ENCODE peak calls at places on chromosomes 1 and 21, in ten cellular contexts. J is HepG2; V is heart right ventricle; S is cardiac muscle cell; M is mammary epithelial cell; R is PC-9; K is CD4-positive, alpha-beta memory T cell; X is GM12878; Y is esophagus muscularis mucosa; U is A549. E is an unnamed sample.
A peak's percentile ranks its signal among the peaks of the same experiment; 100 is the strongest.

GRCh38 chr1:209560529-209560928 is 23.0 kb upstream of the CAMK1G start:
- DNase-seq in M (no peak), S (no peak), U (no peak), V (no peak), X (no peak), K (no peak), J (no peak), R (no peak), Y (no peak), E (no peak)

GRCh38 chr21:32888971-32889370 is 117.4 kb upstream of the PAXBP1 start:
- DNase-seq in X (no peak), M (no peak), R (no peak), K (no peak), V (no peak), U (no peak), J (no peak), Y (no peak), S (no peak), E (no peak)

GRCh38 chr1:108043712-108044111 is 78.7 kb upstream of the VAV3 start:
- DNase-seq in U (no peak), K (no peak), X (no peak), V (no peak), Y (no peak), R (no peak), J (no peak), S (no peak), M (no peak), E (no peak)

GRCh38 chr1:1621682-1622577 is 6.6 kb downstream of the MIB2 start:
- DNase-seq in U (no peak), R (no peak), X (no peak), Y (no peak), M (no peak), S (no peak), V (no peak), J (no peak), K (no peak), E (no peak)

GRCh38 chr21:42010507-42011493 is 640 bp upstream of the ZBTB21 start:
- DNase-seq in U (peak; percentile 7), M (peak; percentile 37), S (peak; percentile 63), X (no peak), J (peak; percentile 20), R (no peak), K (peak; percentile 38), V (peak; percentile 71), Y (peak; percentile 89), E (no peak)

GRCh38 chr1:178183796-178184195 is 89.9 kb downstream of the RASAL2 start:
- DNase-seq in U (no peak), V (no peak), X (no peak), Y (no peak), J (no peak), M (no peak), S (no peak), K (no peak), R (no peak), E (no peak)

GRCh38 chr1:168488153-168488552 is 55.6 kb downstream of the XCL2 start:
- DNase-seq in M (peak; percentile 89), U (no peak), X (no peak), J (no peak), S (no peak), V (peak; percentile 27), R (no peak), K (no peak), Y (no peak), E (no peak)

GRCh38 chr1:151287341-151287699 is 5.2 kb downstream of the ZNF687 start:
- DNase-seq in Y (no peak), S (no peak), K (no peak), J (no peak), U (no peak), X (no peak), R (no peak), M (no peak), V (no peak), E (no peak)

GRCh38 chr1:92537333-92537884 is 50.7 kb upstream of the GFI1 start:
- DNase-seq in V (no peak), R (no peak), U (no peak), M (no peak), K (no peak), X (no peak), Y (no peak), J (no peak), S (no peak), E (no peak)

GRCh38 chr1:44696789-44697188 is 22.3 kb downstream of the ARMH1 start:
- DNase-seq in M (no peak), K (peak; percentile 29), X (no peak), V (no peak), Y (no peak), U (no peak), R (no peak), S (no peak), J (no peak), E (no peak)

GRCh38 chr1:48966583-48966982 is 189.9 kb upstream of the BEND5 start:
- DNase-seq in X (no peak), R (no peak), J (no peak), Y (no peak), S (no peak), K (no peak), M (no peak), V (no peak), U (no peak), E (no peak)

GRCh38 chr1:193123751-193124150 is 1.9 kb downstream of the CDC73 start:
- DNase-seq in Y (no peak), M (no peak), R (no peak), U (no peak), K (no peak), X (no peak), V (no peak), S (no peak), J (no peak), E (no peak)

GRCh38 chr1:173415490-173415889 is 61.6 kb upstream of the PRDX6 start:
- DNase-seq in X (peak; percentile 79), U (no peak), S (no peak), V (no peak), Y (no peak), M (no peak), R (no peak), J (no peak), K (no peak), E (no peak)

GRCh38 chr21:34235514-34235913 is 128.3 kb upstream of the KCNE2 start:
- DNase-seq in V (no peak), R (no peak), Y (no peak), J (no peak), K (no peak), X (no peak), U (no peak), S (no peak), M (no peak), E (no peak)

GRCh38 chr1:221217029-221217428 is 337.8 kb downstream of the HLX start:
- DNase-seq in J (no peak), M (no peak), V (no peak), Y (no peak), X (no peak), U (no peak), K (no peak), S (no peak), R (peak; percentile 59), E (no peak)

GRCh38 chr1:43997979-43998378 is 6.6 kb downstream of the CCDC24 start:
- DNase-seq in M (no peak), K (no peak), Y (no peak), J (no peak), S (no peak), R (peak; percentile 6), V (no peak), X (no peak), U (no peak), E (no peak)

GRCh38 chr21:31554511-31555022 is 104.9 kb upstream of the SOD1 start:
- DNase-seq in R (peak; percentile 62), K (no peak), U (no peak), X (peak; percentile 46), M (peak; percentile 43), S (no peak), J (no peak), V (no peak), Y (no peak), E (no peak)

GRCh38 chr1:222042120-222042519 is 300.2 kb upstream of the DUSP10 start:
- DNase-seq in M (no peak), Y (no peak), R (no peak), V (no peak), S (no peak), U (no peak), K (no peak), X (no peak), J (no peak), E (no peak)

GRCh38 chr1:12432897-12433296 is 185.1 kb downstream of the DHRS3 start:
- DNase-seq in U (no peak), K (no peak), X (no peak), R (no peak), Y (no peak), V (no peak), S (no peak), M (no peak), J (no peak), E (no peak)
- H3K4me1 ChIP-seq in U (peaks cover 54% of the 10 kb centered on the region), K (peaks cover 46% of the 10 kb centered on the region), X (peaks cover 32% of the 10 kb centered on the region), R (peaks cover 35% of the 10 kb centered on the region), Y (peaks cover 63% of the 10 kb centered on the region), V (peaks cover 61% of the 10 kb centered on the region), S (peaks cover 31% of the 10 kb centered on the region), M (peaks cover 49% of the 10 kb centered on the region), J (peaks cover 57% of the 10 kb centered on the region), E (peaks cover 12% of the 10 kb centered on the region)

DNA sequence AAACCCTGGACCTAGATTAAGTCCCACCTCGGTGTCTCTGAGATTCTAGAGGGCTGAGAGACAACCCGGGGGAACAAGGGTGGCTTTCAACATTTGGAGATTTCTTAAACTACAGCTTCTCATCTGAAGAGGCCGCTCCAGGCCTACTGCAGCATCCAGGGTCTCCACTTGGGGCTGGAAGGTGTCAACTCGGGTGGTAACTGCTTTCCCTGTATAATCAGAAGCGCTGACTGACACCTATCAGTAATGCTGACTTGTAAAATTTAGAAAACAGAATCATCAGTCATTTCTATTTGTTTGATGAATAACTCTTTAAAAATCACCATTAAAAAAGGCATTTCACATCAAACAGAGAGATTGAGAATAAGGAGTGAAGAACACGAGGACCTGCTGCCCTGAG is 226.0 kb downstream of the PBX1 start:
- DNase-seq in U (no peak), J (no peak), K (no peak), Y (no peak), M (no peak), R (no peak), X (no peak), S (no peak), V (no peak), E (no peak)
- H3K27ac ChIP-seq in U (peak overlapping the region; percentile 94), J (no peak overlapping the region), K (no peak overlapping the region), Y (peak overlapping the region; percentile 79), M (no peak overlapping the region), R (no peak overlapping the region), X (no peak overlapping the region), S (peak overlapping the region; percentile 65), V (no peak overlapping the region), E (peak overlapping the region; percentile 83)

DNA sequence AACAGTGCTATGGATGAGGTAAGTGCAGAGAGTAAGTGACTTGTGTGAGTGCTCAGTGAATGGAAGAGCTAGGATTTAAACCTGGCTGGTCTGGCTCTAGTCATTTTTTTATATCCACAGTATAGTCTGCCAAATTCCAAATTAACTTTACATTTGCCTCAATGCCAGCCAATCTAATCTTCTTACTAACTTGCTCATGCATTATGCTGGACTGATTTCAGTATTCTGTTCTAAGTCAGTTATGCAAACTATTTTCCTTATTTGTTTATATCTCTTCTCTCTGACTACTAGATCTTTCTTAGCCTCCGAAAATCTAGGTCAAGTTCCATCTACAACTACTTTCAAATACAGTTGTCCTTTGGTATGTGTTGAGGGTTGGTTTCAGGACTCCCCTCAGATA is 133.3 kb downstream of the XPR1 start:
- DNase-seq in Y (no peak), X (no peak), U (no peak), V (no peak), J (no peak), K (no peak), R (no peak), S (no peak), M (no peak), E (no peak)
- H3K4me1 ChIP-seq in Y (peaks cover 6% of the 10 kb centered on the region), X (no peaks in the 10 kb centered on the region), U (no peaks in the 10 kb centered on the region), V (no peaks in the 10 kb centered on the region), J (no peaks in the 10 kb centered on the region), K (no peaks in the 10 kb centered on the region), R (no peaks in the 10 kb centered on the region), S (peaks cover under 1% of the 10 kb centered on the region), M (no peaks in the 10 kb centered on the region), E (no peaks in the 10 kb centered on the region)

GRCh38 chr1:7471836-7472235 is 299.3 kb upstream of the VAMP3 start:
- DNase-seq in J (no peak), K (no peak), Y (no peak), V (no peak), R (no peak), S (no peak), X (no peak), U (no peak), M (no peak), E (no peak)
- H3K27ac ChIP-seq in J (no peak overlapping the region), K (no peak overlapping the region), Y (peak overlapping the region; percentile 72), V (no peak overlapping the region), R (no peak overlapping the region), S (no peak overlapping the region), X (no peak overlapping the region), U (peak overlapping the region; percentile 98), M (peak overlapping the region; percentile 70), E (peak overlapping the region; percentile 78)

E was measured in breast epithelium.